ENCODE peak calls at places on chromosomes 3 and 15, in eight cellular contexts. One of them, this sample, is unnamed.

GRCh38 chr15:41490355-41490754 is 3.3 kb upstream of the ITPKA start:
- DNase-seq in NT2/D1: no peak
- DNase-seq in HT1080: peak; percentile 99
- DNase-seq in fibroblast of mammary gland: peak; percentile 98
- DNase-seq in LoVo: peak; percentile 65
- DNase-seq in Ammon's horn: no peak
- DNase-seq in pancreas: no peak
- DNase-seq in C1 segment of cervical spinal cord: no peak
- DNase-seq in this sample: no peak

GRCh38 chr15:74768099-74768770 is 13.6 kb upstream of the CSK start:
- DNase-seq in C1 segment of cervical spinal cord: no peak
- DNase-seq in NT2/D1: no peak
- DNase-seq in HT1080: no peak
- DNase-seq in pancreas: no peak
- DNase-seq in fibroblast of mammary gland: no peak
- DNase-seq in Ammon's horn: no peak
- DNase-seq in LoVo: no peak
- DNase-seq in this sample: no peak

GRCh38 chr3:40464339-40465110 is 7.4 kb downstream of the RPL14 start:
- DNase-seq in NT2/D1: no peak
- DNase-seq in LoVo: no peak
- DNase-seq in pancreas: no peak
- DNase-seq in C1 segment of cervical spinal cord: no peak
- DNase-seq in HT1080: no peak
- DNase-seq in Ammon's horn: no peak
- DNase-seq in fibroblast of mammary gland: no peak
- DNase-seq in this sample: no peak

GRCh38 chr15:85972805-85973540 is 106.7 kb upstream of the AGBL1 start:
- DNase-seq in LoVo: no peak
- DNase-seq in NT2/D1: no peak
- DNase-seq in HT1080: peak; percentile 10
- DNase-seq in pancreas: no peak
- DNase-seq in Ammon's horn: no peak
- DNase-seq in C1 segment of cervical spinal cord: no peak
- DNase-seq in fibroblast of mammary gland: no peak
- DNase-seq in this sample: no peak

GRCh38 chr3:40191850-40192448 is 117.6 kb upstream of the EIF1B start:
- DNase-seq in NT2/D1: peak; percentile 54
- DNase-seq in LoVo: peak; percentile 56
- DNase-seq in HT1080: peak; percentile 46
- DNase-seq in Ammon's horn: peak; percentile 80
- DNase-seq in C1 segment of cervical spinal cord: no peak
- DNase-seq in pancreas: peak; percentile 69
- DNase-seq in fibroblast of mammary gland: peak; percentile 60
- DNase-seq in this sample: peak; percentile 67

GRCh38 chr3:152458725-152459515 is 190.2 kb downstream of the MBNL1 start:
- DNase-seq in Ammon's horn: no peak
- DNase-seq in HT1080: no peak
- DNase-seq in LoVo: no peak
- DNase-seq in pancreas: no peak
- DNase-seq in C1 segment of cervical spinal cord: no peak
- DNase-seq in NT2/D1: no peak
- DNase-seq in fibroblast of mammary gland: no peak
- DNase-seq in this sample: no peak

GRCh38 chr3:42552830-42553229 is 28.9 kb downstream of the SEC22C start:
- DNase-seq in C1 segment of cervical spinal cord: no peak
- DNase-seq in Ammon's horn: no peak
- DNase-seq in LoVo: no peak
- DNase-seq in fibroblast of mammary gland: no peak
- DNase-seq in HT1080: no peak
- DNase-seq in NT2/D1: no peak
- DNase-seq in pancreas: no peak
- DNase-seq in this sample: no peak

GRCh38 chr15:40054746-40055575 is 16.0 kb upstream of the SRP14 start:
- DNase-seq in pancreas: peak; percentile 76
- DNase-seq in C1 segment of cervical spinal cord: no peak
- DNase-seq in NT2/D1: no peak
- DNase-seq in Ammon's horn: no peak
- DNase-seq in fibroblast of mammary gland: peak; percentile 30
- DNase-seq in HT1080: peak; percentile 52
- DNase-seq in LoVo: no peak
- DNase-seq in this sample: no peak

GRCh38 chr15:90103669-90104329 is 1.5 kb upstream of the IDH2 start:
- DNase-seq in fibroblast of mammary gland: no peak
- DNase-seq in Ammon's horn: no peak
- DNase-seq in NT2/D1: no peak
- DNase-seq in LoVo: no peak
- DNase-seq in pancreas: peak; percentile 84
- DNase-seq in C1 segment of cervical spinal cord: no peak
- DNase-seq in HT1080: no peak
- DNase-seq in this sample: no peak

GRCh38 chr3:178079966-178080365 is 456.3 kb upstream of the KCNMB2 start:
- DNase-seq in Ammon's horn: no peak
- DNase-seq in C1 segment of cervical spinal cord: no peak
- DNase-seq in pancreas: no peak
- DNase-seq in LoVo: no peak
- DNase-seq in HT1080: no peak
- DNase-seq in NT2/D1: no peak
- DNase-seq in fibroblast of mammary gland: no peak
- DNase-seq in this sample: no peak

GRCh38 chr15:77186518-77187095 is 115.7 kb upstream of the TSPAN3 start:
- DNase-seq in Ammon's horn: peak; percentile 45
- DNase-seq in LoVo: no peak
- DNase-seq in HT1080: no peak
- DNase-seq in fibroblast of mammary gland: peak; percentile 49
- DNase-seq in NT2/D1: peak; percentile 20
- DNase-seq in C1 segment of cervical spinal cord: no peak
- DNase-seq in pancreas: no peak
- DNase-seq in this sample: no peak

GRCh38 chr3:187567741-187568140 is 102.5 kb downstream of the SST start:
- DNase-seq in pancreas: no peak
- DNase-seq in Ammon's horn: no peak
- DNase-seq in LoVo: no peak
- DNase-seq in NT2/D1: no peak
- DNase-seq in fibroblast of mammary gland: peak; percentile 51
- DNase-seq in C1 segment of cervical spinal cord: no peak
- DNase-seq in HT1080: peak; percentile 35
- DNase-seq in this sample: no peak

GRCh38 chr3:5429517-5429890 is 242.0 kb downstream of the EDEM1 start:
- DNase-seq in pancreas: no peak
- DNase-seq in C1 segment of cervical spinal cord: no peak
- DNase-seq in Ammon's horn: no peak
- DNase-seq in HT1080: no peak
- DNase-seq in fibroblast of mammary gland: no peak
- DNase-seq in NT2/D1: no peak
- DNase-seq in LoVo: no peak
- DNase-seq in this sample: no peak

GRCh38 chr15:36472672-36473071 is 106.8 kb upstream of the CDIN1 start:
- DNase-seq in pancreas: no peak
- DNase-seq in NT2/D1: no peak
- DNase-seq in Ammon's horn: no peak
- DNase-seq in HT1080: no peak
- DNase-seq in fibroblast of mammary gland: peak; percentile 56
- DNase-seq in LoVo: no peak
- DNase-seq in C1 segment of cervical spinal cord: no peak
- DNase-seq in this sample: no peak

GRCh38 chr3:105829229-105829628 is 39.6 kb downstream of the CBLB start:
- DNase-seq in pancreas: no peak
- DNase-seq in NT2/D1: no peak
- DNase-seq in Ammon's horn: no peak
- DNase-seq in LoVo: no peak
- DNase-seq in C1 segment of cervical spinal cord: no peak
- DNase-seq in fibroblast of mammary gland: peak; percentile 56
- DNase-seq in HT1080: no peak
- DNase-seq in this sample: no peak

GRCh38 chr15:89138999-89139612 is 50.9 kb downstream of the ABHD2 start:
- DNase-seq in HT1080: peak; percentile 20
- DNase-seq in NT2/D1: no peak
- DNase-seq in pancreas: no peak
- DNase-seq in LoVo: no peak
- DNase-seq in C1 segment of cervical spinal cord: no peak
- DNase-seq in fibroblast of mammary gland: peak; percentile 19
- DNase-seq in Ammon's horn: no peak
- DNase-seq in this sample: no peak

GRCh38 chr15:68700395-68701123 is 120.1 kb downstream of the ANP32A start:
- DNase-seq in Ammon's horn: peak; percentile 85
- DNase-seq in pancreas: no peak
- DNase-seq in HT1080: peak; percentile 50
- DNase-seq in LoVo: no peak
- DNase-seq in C1 segment of cervical spinal cord: peak; percentile 74
- DNase-seq in NT2/D1: no peak
- DNase-seq in fibroblast of mammary gland: peak; percentile 22
- DNase-seq in this sample: no peak

GRCh38 chr15:101373580-101373979 is 78.5 kb upstream of the SNRPA1 start:
- DNase-seq in pancreas: no peak
- DNase-seq in C1 segment of cervical spinal cord: no peak
- DNase-seq in LoVo: no peak
- DNase-seq in NT2/D1: no peak
- DNase-seq in fibroblast of mammary gland: no peak
- DNase-seq in Ammon's horn: no peak
- DNase-seq in HT1080: no peak
- DNase-seq in this sample: no peak

GRCh38 chr3:30103186-30103585 is 503.2 kb upstream of the TGFBR2 start:
- DNase-seq in HT1080: no peak
- DNase-seq in C1 segment of cervical spinal cord: no peak
- DNase-seq in LoVo: no peak
- DNase-seq in NT2/D1: no peak
- DNase-seq in fibroblast of mammary gland: no peak
- DNase-seq in Ammon's horn: no peak
- DNase-seq in pancreas: no peak
- DNase-seq in this sample: no peak

GRCh38 chr3:11392689-11393114 is 120.5 kb downstream of the ATG7 start:
- DNase-seq in NT2/D1: no peak
- DNase-seq in C1 segment of cervical spinal cord: no peak
- DNase-seq in fibroblast of mammary gland: no peak
- DNase-seq in LoVo: no peak
- DNase-seq in HT1080: no peak
- DNase-seq in pancreas: no peak
- DNase-seq in Ammon's horn: no peak
- DNase-seq in this sample: no peak